ENCODE peak calls at places on chromosomes 3 and 15, in eight cellular contexts. Y is suprapubic skin, E is PC-3, A is body of pancreas, X is ovary, G is bronchial epithelial cell, Z is mammary epithelial cell, F is kidney epithelial cell. O is an unnamed sample.

GRCh38 chr15:46644493-46645481 is 1010.0 kb downstream of the SQOR start:
- DNase-seq in A (no peak), F (no peak), E (no peak), Z (no peak), X (no peak), G (no peak), Y (no peak), O (no peak)

GRCh38 chr3:54870423-54870822 is 57.4 kb downstream of the LRTM1 start:
- DNase-seq in G (peak; percentile 70), F (peak; percentile 79), Z (peak; percentile 69), X (no peak), E (peak; percentile 85), Y (no peak), A (no peak), O (peak; percentile 63)

GRCh38 chr3:189673535-189673934 is 42.3 kb downstream of the TP63 start:
- DNase-seq in Z (no peak), A (no peak), Y (no peak), F (no peak), X (no peak), G (no peak), E (no peak), O (no peak)

GRCh38 chr15:94205366-94205765 is 26.0 kb upstream of the MCTP2 start:
- DNase-seq in E (no peak), A (no peak), X (no peak), F (no peak), Y (no peak), G (no peak), Z (no peak), O (no peak)

GRCh38 chr3:125003369-125003853 is 52.4 kb downstream of the HEG1 start:
- DNase-seq in F (no peak), A (peak; percentile 35), G (no peak), Z (no peak), Y (no peak), X (peak; percentile 51), E (peak; percentile 3), O (no peak)

GRCh38 chr15:30023798-30024295 is 58.9 kb upstream of the GOLGA8J start:
- DNase-seq in G (peak; percentile 13), E (no peak), X (no peak), A (no peak), F (no peak), Z (no peak), Y (no peak), O (peak; percentile 27)

GRCh38 chr3:122258757-122259371 is 66.2 kb upstream of the CSTA start:
- DNase-seq in Y (no peak), Z (peak; percentile 58), G (peak; percentile 66), X (no peak), E (peak; percentile 81), F (no peak), A (peak; percentile 77), O (peak; percentile 75)

GRCh38 chr3:155519081-155519480 is 225.6 kb upstream of the STRIT1 start:
- DNase-seq in E (no peak), G (no peak), A (no peak), Z (no peak), Y (no peak), X (no peak), F (no peak), O (no peak)

GRCh38 chr3:139312959-139313358 is 30.9 kb upstream of the MRPS22 start:
- DNase-seq in E (peak; percentile 64), Z (peak; percentile 67), X (peak; percentile 8), G (peak; percentile 36), Y (peak; percentile 25), A (no peak), F (no peak), O (peak; percentile 41)

GRCh38 chr3:19945405-19946290 is 1.2 kb upstream of the RAB5A start:
- DNase-seq in G (no peak), A (peak; percentile 29), X (peak; percentile 40), E (peak; percentile 69), Y (no peak), F (no peak), Z (peak; percentile 52), O (no peak)

GRCh38 chr3:14216257-14217048 is 37.8 kb downstream of the LSM3 start:
- DNase-seq in A (no peak), E (no peak), X (no peak), Y (no peak), G (peak; percentile 70), F (no peak), Z (no peak), O (no peak)

GRCh38 chr3:49553320-49553689 is 972 bp upstream of the BSN start:
- DNase-seq in F (no peak), E (no peak), G (peak; percentile 63), Z (peak; percentile 12), X (no peak), A (no peak), Y (no peak), O (peak; percentile 40)
- H3K4me3 ChIP-seq in F (peak overlapping the region; percentile 58), E (peak overlapping the region; percentile 80), G (no peak overlapping the region), Z (no peak overlapping the region), X (peak overlapping the region; percentile 52), A (peak overlapping the region; percentile 68), Y (peak overlapping the region; percentile 70), O (no peak overlapping the region)

DNA sequence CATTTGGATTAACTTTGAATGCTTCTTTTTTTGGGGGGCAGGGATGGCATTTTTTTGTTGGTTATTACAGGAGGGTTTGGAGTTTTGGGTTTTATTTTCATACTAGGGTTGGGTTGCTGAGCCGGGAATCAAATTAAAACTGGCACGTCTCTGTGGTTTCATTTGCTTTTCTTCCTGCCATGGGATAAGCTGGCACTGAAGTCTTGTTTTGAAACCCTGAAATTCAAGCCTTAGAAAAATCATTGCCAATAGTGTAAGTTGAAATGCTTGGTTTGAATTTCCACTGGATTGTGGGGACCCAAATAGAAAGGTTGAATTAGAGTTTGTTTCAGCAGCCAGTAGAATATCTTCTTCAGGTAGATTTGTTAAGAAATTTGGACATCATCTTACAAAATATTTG is 193.1 kb upstream of the DCBLD2 start:
- DNase-seq in Z (no peak), E (no peak), Y (no peak), F (no peak), A (no peak), G (no peak), X (no peak), O (no peak)
- TF ChIP-seq CTCF in Z (no peak), E (no peak), Y (no peak), F (no peak), A (no peak), G (no peak), X (no peak), O (no peak)

DNA sequence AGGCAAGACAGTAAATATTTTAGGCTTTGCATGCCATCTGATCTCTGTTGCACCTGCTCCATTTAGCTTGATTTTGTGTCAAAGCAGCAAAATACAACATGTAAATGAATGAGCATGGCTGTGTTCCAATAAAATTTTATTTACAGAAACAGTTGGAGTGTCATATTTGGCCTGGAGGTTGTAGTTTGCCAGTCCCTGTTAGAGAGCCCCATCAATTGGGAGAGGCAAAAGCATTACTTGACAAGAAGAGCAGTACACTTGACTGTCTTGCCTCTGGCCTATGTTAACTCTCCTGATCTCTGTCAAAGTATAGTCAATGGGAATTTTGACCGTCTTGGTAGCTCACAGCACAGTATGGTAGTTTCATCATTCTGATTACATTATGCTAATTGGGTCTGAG is 35.4 kb downstream of the SLC28A2 start:
- DNase-seq in G (no peak), E (no peak), F (no peak), A (no peak), X (no peak), Z (no peak), Y (no peak), O (no peak)
- H3K4me3 ChIP-seq in G (no peak overlapping the region), E (no peak overlapping the region), F (no peak overlapping the region), A (no peak overlapping the region), X (no peak overlapping the region), Z (no peak overlapping the region), Y (no peak overlapping the region), O (no peak overlapping the region)

DNA sequence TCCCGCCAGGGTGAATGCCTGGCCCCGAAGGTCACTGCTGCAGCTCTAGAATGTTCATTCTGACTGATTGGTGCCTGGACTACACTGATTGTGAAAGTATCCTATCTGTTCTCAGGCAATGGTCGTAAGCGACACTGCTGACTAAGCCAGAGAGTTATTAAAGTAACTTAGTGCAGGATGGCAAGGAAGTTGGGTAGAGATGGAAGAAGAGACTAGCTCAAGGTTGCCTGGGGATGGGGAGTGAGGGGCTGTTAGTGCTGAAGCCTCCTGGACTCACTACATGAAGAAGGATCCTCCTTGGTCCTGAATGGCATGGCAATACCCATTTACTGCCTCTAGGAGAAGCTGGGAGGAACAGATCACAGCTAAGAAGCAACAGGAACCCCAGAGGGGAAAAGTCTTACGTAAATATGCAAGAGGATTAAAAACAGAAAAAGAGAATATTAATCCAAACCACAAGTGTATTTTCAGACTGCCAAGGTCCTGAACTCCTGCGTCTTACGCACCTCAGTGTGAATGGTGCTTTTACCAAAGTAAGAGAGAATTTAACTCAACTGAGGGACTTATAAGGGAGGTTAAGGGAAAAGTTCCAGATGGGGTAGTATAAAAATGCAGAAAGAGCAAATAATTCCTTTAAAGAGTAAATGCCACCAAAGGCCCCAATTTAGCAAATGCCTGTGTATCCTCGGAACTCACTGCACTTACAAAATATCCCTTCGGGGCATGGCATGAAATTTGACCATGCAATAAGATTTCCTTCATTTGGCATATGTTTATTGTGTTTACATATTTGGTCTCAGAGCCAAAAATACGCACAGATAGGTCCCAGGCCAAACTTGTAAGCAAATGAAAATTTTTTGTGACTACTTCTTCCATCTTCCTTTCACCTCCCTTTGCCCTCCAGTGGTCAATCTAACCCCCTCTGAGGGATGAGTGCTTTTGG is 64.0 kb upstream of the DGKG start:
- DNase-seq in Z (peak; percentile 45), A (no peak), E (peak; percentile 81), G (peak; percentile 39), X (no peak), F (no peak), Y (no peak), O (peak; percentile 62)
- TF ChIP-seq CTCF in Z (peak; percentile 55), A (no peak), E (peak; percentile 62), G (peak; percentile 26), X (no peak), F (peak; percentile 12), Y (no peak), O (peak; percentile 59)